ENCODE peak calls at places on chromosomes 4 and X, in four cellular contexts. T, D, K and E are unnamed samples.

GRCh38 chrX:96704661-96705060 is 20.0 kb downstream of the DIAPH2 start:
- DNase-seq in T (no peak), D (no peak), K (no peak), E (peak; percentile 47)

GRCh38 chr4:89279385-89279784 is 28.2 kb downstream of the GPRIN3 start:
- DNase-seq in T (no peak), D (no peak), K (no peak), E (no peak)

GRCh38 chrX:40420899-40421729 is 159.7 kb upstream of the ATP6AP2 start:
- DNase-seq in T (peak; percentile 10), D (no peak), K (peak; percentile 42), E (no peak)

GRCh38 chr4:24794916-24795665 is at the start of gene SOD3:
- DNase-seq in T (peak; percentile 92), D (peak; percentile 93), K (peak; percentile 96), E (peak; percentile 90)

GRCh38 chrX:148878371-148878770 is 378.0 kb downstream of the AFF2 start:
- DNase-seq in T (peak; percentile 34), D (peak; percentile 57), K (peak; percentile 74), E (peak; percentile 37)

GRCh38 chr4:167868163-167868562 is 224.2 kb upstream of the ANXA10 start:
- DNase-seq in T (no peak), D (peak; percentile 24), K (peak; percentile 39), E (peak; percentile 9)

GRCh38 chrX:94288325-94288724 is 614.3 kb downstream of the FAM133A start:
- DNase-seq in T (no peak), D (no peak), K (no peak), E (no peak)

GRCh38 chr4:118180776-118181175 is 146.5 kb downstream of the NDST3 start:
- DNase-seq in T (peak; percentile 23), D (no peak), K (no peak), E (peak; percentile 48)

GRCh38 chrX:106932492-106932923 is 12.3 kb downstream of the CLDN2 start:
- DNase-seq in T (peak; percentile 13), D (peak; percentile 45), K (peak; percentile 54), E (peak; percentile 56)

GRCh38 chr4:133594246-133595207 is 445.4 kb downstream of the PCDH10 start:
- DNase-seq in T (no peak), D (peak; percentile 61), K (peak; percentile 72), E (peak; percentile 7)

DNA sequence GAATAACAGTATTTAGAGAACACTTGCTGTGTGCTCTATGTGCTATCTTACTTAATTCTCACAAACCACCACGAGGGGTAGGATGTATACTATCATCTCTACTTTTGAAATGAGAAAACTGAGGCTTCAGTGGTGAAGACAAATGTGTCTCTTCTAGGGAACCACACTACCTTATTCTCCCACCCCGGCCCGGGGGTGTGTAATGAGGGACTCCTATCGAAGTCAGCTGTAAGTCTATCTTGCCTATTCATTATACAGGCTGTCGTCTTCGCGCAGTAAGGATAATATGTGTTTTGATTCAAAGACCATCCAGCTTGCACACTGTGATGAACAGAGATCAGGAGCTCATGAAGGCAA is 1.1 kb downstream of the NOP14 start:
- DNase-seq in T (no peak), D (no peak), K (no peak), E (no peak)
- TF ChIP-seq CTCF in T (no peak), D (no peak), K (peak; percentile 5), E (no peak)

DNA sequence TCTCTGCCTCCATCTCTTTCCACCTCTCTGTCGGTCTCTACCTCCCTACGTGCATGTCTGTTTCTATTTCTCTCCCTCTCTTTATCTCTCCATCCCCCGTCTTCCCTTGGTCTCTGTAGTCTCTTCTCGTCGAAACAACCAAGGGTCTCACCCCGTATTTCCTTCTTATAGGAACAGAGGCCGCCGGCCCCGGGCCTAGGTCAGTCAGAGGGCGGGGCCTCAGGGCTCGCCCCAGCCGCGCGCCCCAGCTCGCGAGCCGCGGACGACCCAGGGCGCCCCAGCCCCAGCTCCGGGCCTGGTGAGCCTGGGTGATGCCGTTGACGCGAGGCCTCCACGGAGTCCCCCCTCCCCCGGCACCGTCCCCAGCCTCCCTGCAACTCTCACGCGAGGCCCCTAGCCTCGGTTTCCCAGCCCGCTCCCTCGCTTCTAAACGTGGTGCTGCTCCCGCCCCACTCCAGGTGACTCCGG is 6.6 kb downstream of the TIMM17B start:
- DNase-seq in T (no peak), D (no peak), K (no peak), E (no peak)
- H3K4me3 ChIP-seq in T (peak overlapping the region; percentile 58), D (peak overlapping the region; percentile 39), K (peak overlapping the region; percentile 57), E (peak overlapping the region; percentile 40)

DNA sequence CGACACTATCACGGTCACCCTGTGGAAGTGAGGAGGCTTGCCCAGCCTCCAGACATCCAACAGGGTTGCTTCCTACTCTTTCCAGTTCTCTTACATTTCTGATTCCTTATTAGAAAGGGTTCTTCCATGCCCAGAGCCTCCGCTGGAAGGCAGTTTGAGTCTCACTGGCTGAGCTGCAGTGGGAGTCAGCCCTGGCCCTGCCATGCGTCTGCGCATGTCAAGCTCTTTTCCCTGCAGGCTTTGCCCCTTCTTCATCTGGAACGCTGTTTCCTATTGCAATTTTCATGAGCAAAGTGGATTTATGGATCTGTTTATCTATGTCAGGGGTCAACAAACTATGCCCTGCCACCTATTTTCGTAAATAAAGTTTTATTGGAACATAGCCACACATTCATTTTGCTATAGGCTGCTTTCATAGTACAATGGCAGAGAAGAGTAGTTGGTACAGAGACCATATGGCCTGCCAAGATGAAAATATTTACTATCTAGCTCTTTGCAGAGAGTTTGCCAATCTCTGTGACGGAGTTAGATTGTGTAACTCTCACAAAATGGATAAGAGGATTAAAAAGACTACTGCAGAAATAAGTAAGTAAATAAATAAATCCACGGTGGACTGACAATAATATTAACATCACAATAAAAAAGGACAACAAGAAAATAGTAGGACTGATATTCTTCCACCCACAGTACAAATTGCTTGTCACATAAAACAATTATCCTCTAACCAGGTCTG is 3.9 kb upstream of the CHRNA9 start:
- DNase-seq in T (no peak), D (peak; percentile 51), K (peak; percentile 67), E (no peak)
- TF ChIP-seq CTCF in T (no peak), D (no peak), K (no peak), E (no peak)

GRCh38 chr4:113116414-113117345 is 67.2 kb downstream of the ANK2 start:
- DNase-seq in T (no peak), D (peak; percentile 3), K (peak; percentile 3), E (no peak)
- H3K4me3 ChIP-seq in T (no peak overlapping the region), D (no peak overlapping the region), K (no peak overlapping the region), E (no peak overlapping the region)

DNA sequence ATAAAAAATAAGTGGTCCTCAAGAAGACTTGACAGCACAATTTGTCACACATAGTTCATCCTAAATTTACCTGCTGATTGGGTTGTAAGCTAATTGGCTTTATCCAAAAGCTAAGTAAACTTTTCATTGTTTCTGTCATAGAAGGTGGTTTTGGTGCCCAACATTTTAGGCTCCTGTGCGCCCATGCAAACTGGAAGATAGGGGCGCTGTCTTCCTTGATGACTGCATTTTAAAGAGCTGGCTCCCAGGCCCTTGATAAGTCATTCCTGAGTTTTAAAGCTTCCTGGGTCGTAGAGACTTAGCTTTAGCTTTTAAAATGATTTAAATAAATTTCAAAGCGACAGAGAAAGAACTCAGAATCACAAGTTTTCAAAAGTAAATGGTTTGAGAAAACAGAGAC is 625.4 kb upstream of the GALNT7 start:
- DNase-seq in T (no peak), D (no peak), K (no peak), E (no peak)
- TF ChIP-seq CTCF in T (no peak), D (no peak), K (no peak), E (no peak)

DNA sequence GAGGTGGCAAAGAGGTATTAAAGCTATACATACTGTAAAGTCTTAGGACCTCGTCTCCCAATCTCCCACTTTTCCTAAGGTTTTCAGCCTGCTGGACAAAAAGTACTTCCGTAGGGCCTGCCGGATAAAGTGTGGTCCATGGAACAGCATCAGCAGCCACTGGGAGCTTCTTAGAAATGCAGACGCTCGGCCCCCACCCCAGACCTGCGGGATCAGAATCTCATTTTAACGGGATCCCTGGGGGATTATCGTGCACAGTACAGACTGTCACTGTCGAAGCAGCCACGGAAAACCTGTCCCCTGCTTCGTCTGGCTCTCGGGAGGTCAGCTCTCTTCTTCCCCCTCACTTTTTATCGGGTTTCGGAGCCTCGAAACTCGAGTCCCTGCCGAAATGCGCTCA is 802 bp downstream of the ADGRG2 start:
- DNase-seq in T (no peak), D (no peak), K (no peak), E (no peak)
- H3K4me3 ChIP-seq in T (no peak overlapping the region), D (no peak overlapping the region), K (peak overlapping the region; percentile 43), E (no peak overlapping the region)

GRCh38 chr4:139617702-139618490 is 47.7 kb upstream of the MGST2 start:
- DNase-seq in T (no peak), D (no peak), K (peak; percentile 22), E (no peak)
- TF ChIP-seq CTCF in T (peak; percentile 44), D (peak; percentile 73), K (peak; percentile 46), E (peak; percentile 45)

DNA sequence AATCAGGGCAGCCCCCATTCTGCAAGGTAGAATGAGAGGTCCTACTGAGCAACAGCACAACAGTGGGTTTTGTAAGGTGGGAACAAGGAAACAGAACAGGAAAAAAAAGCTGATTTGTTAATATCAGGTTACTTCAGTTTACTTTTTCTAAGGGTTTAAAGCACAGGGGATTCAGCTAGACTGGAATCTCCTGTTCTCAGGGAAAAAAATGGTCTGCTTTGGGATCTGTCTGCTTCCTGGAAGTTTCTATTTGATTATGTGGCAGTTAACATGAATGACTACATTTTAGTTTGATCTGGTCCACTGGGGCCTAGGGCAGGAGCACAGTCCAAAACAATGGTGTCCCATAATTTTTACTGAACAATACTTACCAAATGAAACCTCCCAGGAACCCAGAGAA is 104.6 kb downstream of the FBXW7 start:
- DNase-seq in T (no peak), D (no peak), K (no peak), E (no peak)
- H3K4me3 ChIP-seq in T (no peak overlapping the region), D (no peak overlapping the region), K (no peak overlapping the region), E (no peak overlapping the region)

GRCh38 chrX:129346574-129346973 is 176.7 kb downstream of the SMARCA1 start:
- DNase-seq in T (no peak), D (no peak), K (no peak), E (no peak)

DNA sequence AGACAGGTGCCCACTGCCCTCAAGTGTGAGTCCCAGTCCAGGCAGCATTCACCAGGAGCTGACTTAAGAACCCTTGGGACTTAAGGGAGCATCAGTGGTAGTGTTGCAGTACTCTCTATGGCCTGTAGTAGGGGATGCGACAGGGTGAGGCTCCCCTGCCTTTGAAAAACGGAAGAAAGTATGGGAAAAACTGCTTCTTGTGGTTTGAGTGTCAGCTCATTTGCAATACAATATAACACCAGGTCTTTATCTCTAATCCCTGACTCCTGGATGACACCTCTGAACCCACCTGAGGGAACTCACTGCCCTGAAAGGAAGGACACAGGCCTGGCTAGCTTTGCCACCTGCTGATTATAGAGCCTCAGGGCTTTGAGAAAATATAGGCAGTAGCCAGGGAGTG is 176.0 kb downstream of the SMARCA1 start:
- DNase-seq in T (no peak), D (no peak), K (no peak), E (no peak)
- TF ChIP-seq CTCF in T (peak; percentile 8), D (no peak), K (no peak), E (no peak)

GRCh38 chrX:80004458-80004857 is 10.1 kb upstream of the TBX22 start:
- DNase-seq in T (no peak), D (no peak), K (no peak), E (no peak)
- H3K4me3 ChIP-seq in T (no peak overlapping the region), D (no peak overlapping the region), K (no peak overlapping the region), E (no peak overlapping the region)